ENCODE peak calls at places on chromosomes 4 and X, in nine cellular contexts. P, V, M, W, S, H, G, J and Y are unnamed samples.

GRCh38 chr4:8033067-8033755 is 93.5 kb upstream of the AFAP1 start:
- DNase-seq in P (no peak), V (no peak), M (no peak), W (no peak), S (no peak), H (no peak), G (no peak), J (no peak), Y (no peak)

GRCh38 chrX:40530471-40530870 is 50.3 kb upstream of the ATP6AP2 start:
- DNase-seq in P (no peak), V (no peak), M (no peak), W (peak), S (no peak), H (no peak), G (no peak), J (no peak), Y (no peak)

GRCh38 chrX:41824551-41824950 is 98.8 kb downstream of the CASK start:
- DNase-seq in P (no peak), V (peak), M (no peak), W (no peak), S (peak), H (no peak), G (peak), J (peak), Y (no peak)

GRCh38 chr4:52576326-52576725 is 82.8 kb downstream of the USP46 start:
- DNase-seq in P (no peak), V (no peak), M (no peak), W (no peak), S (no peak), H (no peak), G (no peak), J (no peak), Y (no peak)

GRCh38 chr4:28228575-28228974 is 1367.9 kb downstream of the STIM2 start:
- DNase-seq in P (no peak), V (no peak), M (no peak), W (no peak), S (no peak), H (no peak), G (no peak), J (no peak), Y (no peak)

GRCh38 chr4:92600638-92601037 is 296.9 kb downstream of the GRID2 start:
- DNase-seq in P (no peak), V (no peak), M (no peak), W (peak), S (no peak), H (no peak), G (no peak), J (no peak), Y (no peak)

GRCh38 chrX:153669174-153669890 is 4.3 kb downstream of the PNCK start:
- DNase-seq in P (peak), V (no peak), M (peak), W (no peak), S (no peak), H (no peak), G (no peak), J (peak), Y (no peak)

GRCh38 chrX:19852014-19853005 is 35.1 kb downstream of the SH3KBP1 start:
- DNase-seq in P (no peak), V (peak), M (no peak), W (peak), S (no peak), H (no peak), G (peak), J (peak), Y (no peak)

GRCh38 chr4:7037425-7037824 is 5.7 kb upstream of the TADA2B start:
- DNase-seq in P (no peak), V (no peak), M (no peak), W (peak), S (no peak), H (no peak), G (no peak), J (no peak), Y (no peak)

GRCh38 chrX:54758114-54759055 is 39.7 kb downstream of the ITIH6 start:
- DNase-seq in P (no peak), V (no peak), M (no peak), W (no peak), S (no peak), H (no peak), G (no peak), J (no peak), Y (no peak)

GRCh38 chr4:178448372-178449040 is 1006.3 kb upstream of the AGA start:
- DNase-seq in P (no peak), V (no peak), M (no peak), W (no peak), S (no peak), H (no peak), G (no peak), J (no peak), Y (no peak)

GRCh38 chr4:141647982-141648381 is 11.6 kb downstream of the IL15 start:
- DNase-seq in P (no peak), V (no peak), M (no peak), W (no peak), S (no peak), H (no peak), G (no peak), J (no peak), Y (no peak)

GRCh38 chr4:8210631-8211030 is 11.5 kb downstream of the SH3TC1 start:
- DNase-seq in P (no peak), V (no peak), M (no peak), W (no peak), S (no peak), H (no peak), G (no peak), J (no peak), Y (no peak)

GRCh38 chrX:40176256-40176978 is 78.7 kb upstream of the BCOR start:
- DNase-seq in P (peak), V (no peak), M (peak), W (peak), S (peak), H (no peak), G (peak), J (peak), Y (no peak)

GRCh38 chrX:71998836-71999509 is 88.3 kb downstream of the NHSL2 start:
- DNase-seq in P (peak), V (no peak), M (peak), W (peak), S (peak), H (no peak), G (no peak), J (peak), Y (no peak)

GRCh38 chrX:39755152-39756032 is 342.4 kb downstream of the BCOR start:
- DNase-seq in P (peak), V (peak), M (peak), W (peak), S (peak), H (peak), G (peak), J (peak), Y (no peak)

GRCh38 chr4:55910140-55910539 is 38.6 kb upstream of the CEP135 start:
- DNase-seq in P (no peak), V (peak), M (no peak), W (no peak), S (no peak), H (no peak), G (peak), J (peak), Y (no peak)

GRCh38 chrX:44062842-44063241 is 89.7 kb upstream of the NDP start:
- DNase-seq in P (no peak), V (peak), M (no peak), W (no peak), S (no peak), H (no peak), G (peak), J (peak), Y (no peak)

GRCh38 chr4:104728380-104729122 is 233.9 kb upstream of the CXXC4 start:
- DNase-seq in P (no peak), V (peak), M (no peak), W (peak), S (no peak), H (no peak), G (peak), J (peak), Y (no peak)

GRCh38 chrX:57519578-57520118 is 72.2 kb upstream of the ZXDB start:
- DNase-seq in P (no peak), V (no peak), M (no peak), W (peak), S (no peak), H (no peak), G (no peak), J (no peak), Y (no peak)

GRCh38 chr4:10112658-10113284 is 3.8 kb downstream of the WDR1 start:
- DNase-seq in P (no peak), V (no peak), M (no peak), W (no peak), S (no peak), H (no peak), G (no peak), J (no peak), Y (no peak)

GRCh38 chr4:45147866-45148265 is 421.5 kb upstream of the GNPDA2 start:
- DNase-seq in P (no peak), V (peak), M (no peak), W (no peak), S (no peak), H (no peak), G (peak), J (peak), Y (no peak)

GRCh38 chr4:180116840-180117239 is 2126.4 kb upstream of the TENM3 start:
- DNase-seq in P (no peak), V (no peak), M (no peak), W (no peak), S (no peak), H (no peak), G (no peak), J (no peak), Y (no peak)

GRCh38 chr4:39470402-39470801 is 11.5 kb downstream of the LIAS start:
- DNase-seq in P (no peak), V (no peak), M (no peak), W (peak), S (no peak), H (no peak), G (no peak), J (no peak), Y (no peak)
- H3K9ac ChIP-seq in P (no peak), V (no peak), M (no peak), W (no peak), S (no peak), H (no peak), G (no peak), J (no peak), Y (no peak)

GRCh38 chrX:23742693-23743622 is at the start of gene ACOT9:
- DNase-seq in P (peak), V (peak), M (peak), W (peak), S (peak), H (peak), G (peak), J (peak), Y (peak)
- H3K9ac ChIP-seq in P (peak), V (peak), M (peak), W (peak), S (peak), H (peak), G (peak), J (peak), Y (peak)

GRCh38 chr4:121696140-121696640 is 590 bp downstream of the ANXA5 start:
- DNase-seq in P (no peak), V (peak), M (peak), W (peak), S (peak), H (no peak), G (peak), J (peak), Y (no peak)

GRCh38 chr4:121698119-121698732 is 1.4 kb upstream of the ANXA5 start:
- DNase-seq in P (no peak), V (no peak), M (no peak), W (no peak), S (no peak), H (no peak), G (no peak), J (peak), Y (no peak)

GRCh38 chr4:121696641-121697461 is at the start of gene ANXA5:
- DNase-seq in P (peak), V (peak), M (peak), W (peak), S (peak), H (peak), G (peak), J (peak), Y (no peak)

GRCh38 chr4:121701263-121701662 is 4.5 kb upstream of the ANXA5 start:
- DNase-seq in P (no peak), V (no peak), M (no peak), W (no peak), S (no peak), H (no peak), G (no peak), J (no peak), Y (no peak)

DNA sequence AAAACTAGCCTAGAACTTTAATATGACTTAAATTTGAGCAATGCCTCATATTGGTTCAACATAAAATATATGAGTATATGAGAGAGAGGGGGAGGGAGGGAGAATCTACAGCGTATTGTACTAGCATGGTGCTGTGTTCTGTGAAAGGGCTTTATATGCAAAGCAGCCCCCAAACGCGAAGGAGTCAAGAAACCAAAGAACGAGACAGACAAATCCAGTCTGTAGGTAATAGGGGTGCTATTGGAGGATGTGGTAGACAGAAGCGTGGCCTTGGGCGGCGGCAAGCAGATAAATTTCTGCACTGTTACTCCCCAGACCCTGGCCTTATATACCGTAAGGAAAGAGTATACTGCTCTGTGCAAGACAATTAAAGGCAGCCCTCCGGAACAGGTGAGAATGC is 846 bp upstream of the ANXA5 start:
- DNase-seq in P (no peak), V (no peak), M (no peak), W (no peak), S (no peak), H (no peak), G (no peak), J (no peak), Y (no peak)
- H3K9ac ChIP-seq in P (peak), V (peak), M (peak), W (peak), S (peak), H (no peak), G (peak), J (peak), Y (no peak)

GRCh38 chrX:96432647-96433046 is 252.0 kb upstream of the DIAPH2 start:
- DNase-seq in P (no peak), V (no peak), M (no peak), W (no peak), S (no peak), H (no peak), G (peak), J (peak), Y (no peak)
- H3K9ac ChIP-seq in P (no peak), V (no peak), M (no peak), W (no peak), S (no peak), H (no peak), G (no peak), J (no peak), Y (no peak)

GRCh38 chr4:107719211-107719926 is 665 bp downstream of the PAPSS1 start:
- DNase-seq in P (peak), V (peak), M (no peak), W (peak), S (peak), H (no peak), G (peak), J (peak), Y (no peak)

GRCh38 chr4:107721436-107722090 is 1.5 kb upstream of the PAPSS1 start:
- DNase-seq in P (no peak), V (no peak), M (no peak), W (no peak), S (no peak), H (no peak), G (no peak), J (no peak), Y (no peak)

GRCh38 chr4:107719927-107720722 is at the start of gene PAPSS1:
- DNase-seq in P (peak), V (peak), M (peak), W (peak), S (peak), H (peak), G (peak), J (peak), Y (peak)

DNA sequence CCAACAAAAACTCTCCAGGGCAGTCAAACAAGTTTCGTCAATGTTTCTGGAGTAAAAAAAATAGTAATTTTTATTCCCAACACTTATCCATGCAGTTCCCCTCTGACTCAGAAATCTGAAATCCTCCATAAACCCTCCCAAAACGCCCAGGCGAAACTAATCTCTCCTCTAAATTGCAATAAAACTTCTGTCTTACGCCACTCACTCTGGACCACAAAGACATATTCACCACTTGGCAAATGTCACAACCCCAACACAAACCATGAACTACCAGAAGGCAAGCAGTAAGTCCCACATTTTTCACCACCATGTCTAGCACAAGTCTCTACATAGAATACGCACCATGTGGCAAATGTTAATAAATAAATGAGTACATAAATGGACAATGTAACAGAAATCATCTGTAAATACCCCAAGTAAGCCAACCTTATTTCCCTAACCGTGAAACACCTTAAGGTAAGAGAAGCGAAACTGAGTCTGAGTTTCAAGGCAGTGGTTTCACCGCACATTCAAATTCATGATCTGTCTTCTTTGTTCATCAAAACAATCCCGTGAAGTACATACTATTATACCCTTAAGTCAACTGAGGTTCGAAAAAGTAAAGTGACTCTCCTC is 1.6 kb downstream of the PAPSS1 start:
- DNase-seq in P (no peak), V (peak), M (no peak), W (no peak), S (no peak), H (no peak), G (peak), J (no peak), Y (no peak)
- H3K9ac ChIP-seq in P (peak), V (peak), M (peak), W (peak), S (peak), H (no peak), G (no peak), J (no peak), Y (peak)

GRCh38 chrX:110002300-110003166 is at the start of gene TMEM164:
- DNase-seq in P (peak), V (peak), M (peak), W (peak), S (peak), H (peak), G (peak), J (peak), Y (no peak)
- H3K9ac ChIP-seq in P (peak), V (peak), M (peak), W (peak), S (peak), H (peak), G (peak), J (peak), Y (peak)

DNA sequence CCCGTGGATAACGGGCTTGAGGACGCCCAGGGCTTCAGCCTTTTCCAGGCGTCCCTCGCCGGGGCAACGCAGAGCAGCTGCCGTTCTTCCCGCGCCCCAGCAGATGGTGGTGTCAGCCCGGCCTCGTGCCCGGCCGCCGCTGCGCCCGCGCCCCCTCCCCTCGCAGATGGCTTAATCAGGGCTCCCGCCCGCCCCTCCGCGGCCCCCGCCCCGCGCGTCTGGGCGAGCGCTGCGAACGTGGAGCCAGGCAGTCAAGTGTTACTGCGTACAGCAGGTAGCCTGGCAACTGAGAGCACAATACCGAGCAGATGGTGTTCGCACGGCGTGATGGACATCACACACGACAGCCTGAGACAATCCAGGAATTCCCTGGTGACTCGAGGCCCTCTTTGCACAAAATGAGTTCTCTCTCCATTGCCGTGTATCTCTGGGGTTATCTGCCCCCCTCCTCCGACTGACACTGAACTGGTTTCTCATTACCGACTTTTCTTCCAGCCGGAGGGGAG is 69.3 kb downstream of the MGST2 start:
- DNase-seq in P (no peak), V (peak), M (peak), W (no peak), S (peak), H (peak), G (peak), J (peak), Y (no peak)
- H3K9ac ChIP-seq in P (no peak), V (no peak), M (peak), W (no peak), S (peak), H (peak), G (peak), J (peak), Y (peak)

GRCh38 chr4:76896731-76897521 is 1.0 kb downstream of the SOWAHB start:
- DNase-seq in P (no peak), V (peak), M (peak), W (no peak), S (peak), H (peak), G (peak), J (peak), Y (no peak)
- H3K9ac ChIP-seq in P (no peak), V (no peak), M (no peak), W (no peak), S (no peak), H (peak), G (no peak), J (no peak), Y (no peak)